ENCODE peak calls at places on chromosomes 11 and 22, in four cellular contexts. G, I, E and K are unnamed samples.
A peak's percentile ranks its signal among the peaks of the same experiment; 100 is the strongest.

GRCh38 chr11:96073536-96073935 is 149.6 kb upstream of the MTMR2 start:
- DNase-seq in G (no peak), I (no peak), E (no peak), K (no peak)

GRCh38 chr11:118497831-118498230 is 29.4 kb upstream of the TTC36 start:
- DNase-seq in G (peak; percentile 51), I (peak; percentile 87), E (peak; percentile 36), K (no peak)

GRCh38 chr11:127392575-127392974 is 392.0 kb upstream of the KIRREL3 start:
- DNase-seq in G (no peak), I (no peak), E (no peak), K (no peak)

GRCh38 chr22:43436536-43437267 is 24.9 kb downstream of the MPPED1 start:
- DNase-seq in G (no peak), I (no peak), E (no peak), K (no peak)

GRCh38 chr22:47154621-47155081 is 392.2 kb downstream of the TBC1D22A start:
- DNase-seq in G (peak; percentile 79), I (no peak), E (peak; percentile 76), K (no peak)

GRCh38 chr11:2943711-2944118 is 14.5 kb upstream of the PHLDA2 start:
- DNase-seq in G (no peak), I (no peak), E (no peak), K (no peak)

GRCh38 chr11:91489989-91490388 is 734.6 kb upstream of the FAT3 start:
- DNase-seq in G (no peak), I (no peak), E (no peak), K (no peak)

GRCh38 chr11:13861411-13861810 is 101.1 kb upstream of the SPON1 start:
- DNase-seq in G (no peak), I (no peak), E (no peak), K (no peak)

GRCh38 chr22:25169278-25170031 is 30.2 kb upstream of the CRYBB3 start:
- DNase-seq in G (no peak), I (no peak), E (no peak), K (no peak)

GRCh38 chr11:18314794-18315523 is 7.0 kb downstream of the HPS5 start:
- DNase-seq in G (peak; percentile 30), I (no peak), E (no peak), K (no peak)

GRCh38 chr22:47191630-47192105 is 429.2 kb downstream of the TBC1D22A start:
- DNase-seq in G (no peak), I (no peak), E (no peak), K (no peak)

GRCh38 chr11:2473361-2474058 is 28.7 kb downstream of the KCNQ1 start:
- DNase-seq in G (no peak), I (no peak), E (no peak), K (no peak)

GRCh38 chr11:69510471-69511357 is 29.3 kb downstream of the LINC01488 start:
- DNase-seq in G (peak; percentile 21), I (peak; percentile 33), E (no peak), K (no peak)

GRCh38 chr11:76661835-76662434 is 8.6 kb downstream of the LRRC32 start:
- DNase-seq in G (no peak), I (no peak), E (no peak), K (no peak)

GRCh38 chr11:76523147-76523546 is 78.3 kb downstream of the EMSY start:
- DNase-seq in G (no peak), I (no peak), E (no peak), K (peak; percentile 65)

GRCh38 chr11:76769645-76770586 is 13.2 kb upstream of the TSKU start:
- DNase-seq in G (peak; percentile 32), I (no peak), E (peak; percentile 31), K (no peak)

GRCh38 chr22:33126881-33127280 is 68.7 kb upstream of the SYN3 start:
- DNase-seq in G (no peak), I (no peak), E (peak; percentile 15), K (peak; percentile 62)